ENCODE peak calls at places on chromosomes 1 and 21, in seven cellular contexts. H is AG09309; W is left ventricle myocardium inferior; V is amniotic stem cell; R is H7; I is activated effector memory CD4-positive, alpha-beta T cell treated with anti-CD3 and anti-CD28 coated beads, Interleukin-2, amount 50 U/mL, for 16 hours; X is stimulated activated CD8-positive, alpha-beta memory T cell treated with anti-CD3 and anti-CD28 coated beads, Interleukin-15, amount 100 ng/mL, for 24 hours. Y is an unnamed sample.

GRCh38 chr1:18109756-18110597 is 2.4 kb downstream of the IGSF21 start:
- DNase-seq in W (peak; percentile 39), V (no peak), H (no peak), X (no peak), I (no peak), R (peak; percentile 94), Y (peak; percentile 40)

GRCh38 chr1:43614891-43615290 is 35.1 kb upstream of the KDM4A start:
- DNase-seq in R (no peak), I (no peak), W (no peak), V (no peak), X (no peak), H (no peak), Y (no peak)

GRCh38 chr1:22447581-22448215 is 4.0 kb upstream of the ZBTB40 start:
- DNase-seq in V (peak; percentile 48), I (no peak), X (no peak), H (peak; percentile 52), W (no peak), R (no peak), Y (no peak)

GRCh38 chr1:54364613-54365012 is 41.6 kb downstream of the SSBP3 start:
- DNase-seq in X (no peak), V (no peak), W (no peak), I (no peak), H (no peak), R (no peak), Y (no peak)

GRCh38 chr21:26351661-26352060 is 181.1 kb upstream of the APP start:
- DNase-seq in R (no peak), H (no peak), X (no peak), W (no peak), I (no peak), V (no peak), Y (no peak)

GRCh38 chr1:8396912-8397406 is 79.0 kb downstream of the SLC45A1 start:
- DNase-seq in R (no peak), X (no peak), H (peak; percentile 98), V (peak; percentile 58), W (no peak), I (no peak), Y (no peak)

GRCh38 chr1:182389619-182390047 is 2.0 kb downstream of the GLUL start:
- DNase-seq in W (peak; percentile 30), V (no peak), X (no peak), H (no peak), R (no peak), I (no peak), Y (peak; percentile 32)

GRCh38 chr1:218349365-218350021 is 4.4 kb downstream of the TGFB2 start:
- DNase-seq in R (no peak), I (no peak), W (no peak), X (no peak), H (no peak), V (no peak), Y (no peak)

GRCh38 chr1:20603473-20604464 is 14.9 kb downstream of the CDA start:
- DNase-seq in H (peak; percentile 82), R (no peak), X (no peak), W (no peak), I (no peak), V (peak; percentile 52), Y (no peak)

GRCh38 chr21:38660333-38661295 is 145.1 kb upstream of the ETS2 start:
- DNase-seq in X (no peak), H (no peak), V (no peak), W (peak; percentile 20), I (no peak), R (peak; percentile 90), Y (no peak)

GRCh38 chr21:15028186-15028585 is 36.6 kb downstream of the NRIP1 start:
- DNase-seq in I (no peak), V (no peak), X (no peak), W (no peak), R (no peak), H (no peak), Y (no peak)

GRCh38 chr21:43803558-43804300 is 14.4 kb downstream of the RRP1 start:
- DNase-seq in V (no peak), R (peak; percentile 58), W (no peak), I (no peak), H (no peak), X (no peak), Y (no peak)

GRCh38 chr1:241142493-241142892 is 214.5 kb downstream of the RGS7 start:
- DNase-seq in W (no peak), H (no peak), V (no peak), I (no peak), X (no peak), R (no peak), Y (no peak)

GRCh38 chr1:15100369-15101111 is 53.0 kb upstream of the TMEM51 start:
- DNase-seq in V (no peak), I (peak; percentile 80), X (no peak), H (no peak), R (peak; percentile 93), W (peak; percentile 31), Y (peak; percentile 54)

GRCh38 chr1:30704271-30704670 is 19.1 kb downstream of the MATN1 start:
- DNase-seq in W (no peak), I (no peak), V (no peak), R (no peak), X (no peak), H (no peak), Y (no peak)

GRCh38 chr1:201778279-201779023 is 50.5 kb upstream of the IPO9 start:
- DNase-seq in X (no peak), W (no peak), R (no peak), V (no peak), I (no peak), H (no peak), Y (no peak)

GRCh38 chr1:235648954-235649721 is 446 bp downstream of the GNG4 start:
- DNase-seq in I (peak; percentile 84), W (peak; percentile 34), H (no peak), X (no peak), R (peak; percentile 90), V (peak; percentile 54), Y (peak; percentile 49)

GRCh38 chr1:61639218-61639617 is 85.7 kb downstream of the TM2D1 start:
- DNase-seq in V (no peak), R (no peak), I (no peak), H (no peak), X (no peak), W (no peak), Y (no peak)

GRCh38 chr1:26391450-26391849 is 18.9 kb upstream of the ZNF683 start:
- DNase-seq in I (peak; percentile 71), W (no peak), X (no peak), R (peak; percentile 74), V (no peak), H (no peak), Y (peak; percentile 42)

GRCh38 chr21:42071146-42071737 is at the start of gene UMODL1:
- DNase-seq in W (no peak), R (no peak), H (no peak), I (no peak), X (no peak), V (no peak), Y (no peak)

GRCh38 chr1:1535298-1535988 is 5.0 kb downstream of the TMEM240 start:
- DNase-seq in V (no peak), H (no peak), R (peak; percentile 80), W (no peak), X (no peak), I (no peak), Y (no peak)

GRCh38 chr1:43868741-43869067 is 64.9 kb upstream of the ARTN start:
- DNase-seq in W (no peak), X (no peak), I (no peak), V (no peak), H (no peak), R (no peak), Y (no peak)

GRCh38 chr1:100147875-100148274 is 14.9 kb downstream of the TRMT13 start:
- DNase-seq in H (no peak), X (no peak), I (no peak), W (no peak), R (peak; percentile 20), V (no peak), Y (no peak)

GRCh38 chr1:10685851-10686403 is 110.5 kb downstream of the CASZ1 start:
- DNase-seq in I (no peak), X (no peak), R (no peak), V (no peak), W (no peak), H (peak; percentile 5), Y (no peak)

GRCh38 chr1:172719694-172720138 is 60.8 kb downstream of the FASLG start:
- DNase-seq in W (no peak), X (no peak), I (no peak), H (peak; percentile 17), V (no peak), R (peak; percentile 59), Y (peak; percentile 60)

GRCh38 chr1:30847358-30847972 is 61.1 kb downstream of the SDC3 start:
- DNase-seq in X (no peak), W (peak; percentile 80), R (peak; percentile 86), V (no peak), I (no peak), H (no peak), Y (no peak)

GRCh38 chr1:31790641-31791091 is 25.2 kb downstream of the SPOCD1 start:
- DNase-seq in H (no peak), V (no peak), R (no peak), X (no peak), I (peak; percentile 47), W (no peak), Y (no peak)

GRCh38 chr1:29323636-29324035 is 87.3 kb downstream of the PTPRU start:
- DNase-seq in V (no peak), I (no peak), W (no peak), R (peak; percentile 39), H (no peak), X (no peak), Y (no peak)

GRCh38 chr1:7922301-7922700 is 18.3 kb downstream of the TNFRSF9 start:
- DNase-seq in I (no peak), W (no peak), V (no peak), H (peak; percentile 27), R (no peak), X (no peak), Y (no peak)

GRCh38 chr1:14111121-14111520 is 411.1 kb downstream of the PRDM2 start:
- DNase-seq in V (no peak), R (peak; percentile 42), X (no peak), I (no peak), H (no peak), W (no peak), Y (no peak)

GRCh38 chr1:164651378-164651951 is 92.5 kb downstream of the PBX1 start:
- DNase-seq in R (no peak), V (no peak), H (no peak), X (no peak), I (no peak), W (no peak), Y (no peak)

GRCh38 chr1:48203287-48203900 is 19.1 kb upstream of the SLC5A9 start:
- DNase-seq in H (no peak), V (peak; percentile 11), R (peak; percentile 70), X (no peak), W (no peak), I (no peak), Y (peak; percentile 30)

Y was measured in Jurkat, Clone E6-1.